ENCODE peak calls at places on chromosomes 3 and 15, in seven cellular contexts. N is AG09319, I is AG10803, V is endothelial cell, E is GM10248, P is fibroblast of mammary gland, L is heart left ventricle. Q is an unnamed sample.

GRCh38 chr3:179666030-179666429 is 13.2 kb downstream of the USP13 start:
- DNase-seq in N (no peak), I (no peak), V (no peak), E (no peak), P (no peak), L (no peak), Q (no peak)

GRCh38 chr3:62318365-62318751 is 55.0 kb downstream of the FEZF2 start:
- DNase-seq in N (no peak), I (no peak), V (peak), E (no peak), P (no peak), L (no peak), Q (peak)

GRCh38 chr3:61637088-61638051 is 76.0 kb downstream of the PTPRG start:
- DNase-seq in N (no peak), I (peak), V (no peak), E (peak), P (peak), L (peak), Q (no peak)

GRCh38 chr15:89672221-89673161 is 6.7 kb downstream of the PLIN1 start:
- DNase-seq in N (no peak), I (peak), V (no peak), E (no peak), P (peak), L (no peak), Q (no peak)

GRCh38 chr3:56826831-56827722 is 25.3 kb upstream of the ARHGEF3 start:
- DNase-seq in N (no peak), I (no peak), V (no peak), E (no peak), P (peak), L (no peak), Q (no peak)

GRCh38 chr3:113495035-113495434 is 19.9 kb downstream of the SPICE1 start:
- DNase-seq in N (no peak), I (peak), V (peak), E (peak), P (peak), L (no peak), Q (peak)

GRCh38 chr3:55434789-55435188 is 52.3 kb downstream of the WNT5A start:
- DNase-seq in N (no peak), I (no peak), V (peak), E (peak), P (peak), L (no peak), Q (no peak)

GRCh38 chr3:135311699-135312098 is 516.6 kb downstream of the EPHB1 start:
- DNase-seq in N (no peak), I (no peak), V (no peak), E (no peak), P (no peak), L (no peak), Q (no peak)

GRCh38 chr3:57753016-57753415 is 3.1 kb upstream of the SLMAP start:
- DNase-seq in N (no peak), I (no peak), V (no peak), E (no peak), P (no peak), L (no peak), Q (no peak)

GRCh38 chr15:47477253-47477652 is 240.1 kb upstream of the SEMA6D start:
- DNase-seq in N (no peak), I (no peak), V (no peak), E (no peak), P (no peak), L (no peak), Q (no peak)

GRCh38 chr3:10259036-10259435 is 10.8 kb downstream of the TATDN2 start:
- DNase-seq in N (no peak), I (no peak), V (no peak), E (no peak), P (no peak), L (no peak), Q (no peak)

GRCh38 chr3:127040216-127040615 is 57.3 kb downstream of the PLXNA1 start:
- DNase-seq in N (no peak), I (no peak), V (no peak), E (no peak), P (no peak), L (no peak), Q (no peak)

GRCh38 chr3:29427266-29428103 is 146.6 kb downstream of the RBMS3 start:
- DNase-seq in N (peak), I (peak), V (no peak), E (no peak), P (peak), L (peak), Q (no peak)

GRCh38 chr3:172688588-172688987 is 22.3 kb downstream of the NCEH1 start:
- DNase-seq in N (no peak), I (no peak), V (no peak), E (no peak), P (no peak), L (peak), Q (no peak)

GRCh38 chr3:120559228-120560061 is 36.7 kb upstream of the NDUFB4 start:
- DNase-seq in N (no peak), I (peak), V (peak), E (no peak), P (peak), L (peak), Q (peak)

GRCh38 chr3:35262376-35262775 is 376.9 kb upstream of the ARPP21 start:
- DNase-seq in N (no peak), I (no peak), V (no peak), E (no peak), P (no peak), L (no peak), Q (no peak)

GRCh38 chr3:106212658-106213222 is 343.9 kb upstream of the CBLB start:
- DNase-seq in N (no peak), I (no peak), V (no peak), E (no peak), P (no peak), L (no peak), Q (no peak)

GRCh38 chr15:101159096-101159935 is 92.5 kb downstream of the CHSY1 start:
- DNase-seq in N (no peak), I (no peak), V (no peak), E (no peak), P (no peak), L (no peak), Q (no peak)

GRCh38 chr15:32029862-32030781 is at the start of gene CHRNA7:
- DNase-seq in N (no peak), I (peak), V (peak), E (peak), P (peak), L (peak), Q (peak)

GRCh38 chr15:61527836-61528589 is 298.9 kb upstream of the RORA start:
- DNase-seq in N (no peak), I (no peak), V (no peak), E (no peak), P (no peak), L (no peak), Q (no peak)

GRCh38 chr3:168659015-168659414 is 563.3 kb upstream of the GOLIM4 start:
- DNase-seq in N (no peak), I (no peak), V (no peak), E (no peak), P (no peak), L (no peak), Q (no peak)

GRCh38 chr15:46892621-46893160 is 824.6 kb upstream of the SEMA6D start:
- DNase-seq in N (no peak), I (no peak), V (no peak), E (no peak), P (no peak), L (no peak), Q (no peak)

GRCh38 chr15:89385596-89386242 is 51.1 kb upstream of the POLG start:
- DNase-seq in N (no peak), I (no peak), V (no peak), E (no peak), P (peak), L (no peak), Q (no peak)

GRCh38 chr3:195616681-195617080 is 32.9 kb upstream of the APOD start:
- DNase-seq in N (no peak), I (no peak), V (no peak), E (peak), P (no peak), L (no peak), Q (no peak)

GRCh38 chr15:36877796-36878744 is 222.3 kb downstream of the MEIS2 start:
- DNase-seq in N (no peak), I (no peak), V (no peak), E (no peak), P (no peak), L (peak), Q (no peak)

GRCh38 chr3:179179256-179179655 is 31.1 kb downstream of the PIK3CA start:
- DNase-seq in N (no peak), I (no peak), V (no peak), E (no peak), P (no peak), L (no peak), Q (no peak)

GRCh38 chr3:149382091-149382467 is 4.6 kb upstream of the TM4SF1 start:
- DNase-seq in N (no peak), I (peak), V (no peak), E (no peak), P (peak), L (no peak), Q (no peak)

GRCh38 chr3:171306631-171307030 is 153.6 kb downstream of the TNIK start:
- DNase-seq in N (peak), I (peak), V (no peak), E (no peak), P (peak), L (peak), Q (no peak)

GRCh38 chr3:100833483-100833882 is 124.2 kb downstream of the TFG start:
- DNase-seq in N (no peak), I (no peak), V (no peak), E (no peak), P (no peak), L (no peak), Q (no peak)

GRCh38 chr15:73346735-73347312 is 21.9 kb downstream of the HCN4 start:
- DNase-seq in N (no peak), I (no peak), V (peak), E (peak), P (peak), L (peak), Q (peak)

GRCh38 chr3:42665050-42665878 is 11.8 kb downstream of the ZBTB47 start:
- DNase-seq in N (no peak), I (no peak), V (no peak), E (peak), P (no peak), L (no peak), Q (no peak)

GRCh38 chr3:113439576-113439975 is 1.7 kb downstream of the CFAP44 start:
- DNase-seq in N (no peak), I (no peak), V (no peak), E (no peak), P (peak), L (no peak), Q (no peak)

GRCh38 chr15:73058437-73058836 is 6.2 kb downstream of the NEO1 start:
- DNase-seq in N (no peak), I (no peak), V (no peak), E (no peak), P (no peak), L (no peak), Q (no peak)

GRCh38 chr15:65460948-65461347 is 38.2 kb upstream of the IGDCC4 start:
- DNase-seq in N (no peak), I (peak), V (no peak), E (no peak), P (peak), L (no peak), Q (no peak)

GRCh38 chr3:194087995-194088841 is 47.7 kb upstream of the HES1 start:
- DNase-seq in N (no peak), I (peak), V (no peak), E (no peak), P (peak), L (no peak), Q (no peak)

GRCh38 chr15:56248276-56248675 is 4.6 kb upstream of the RFX7 start:
- DNase-seq in N (no peak), I (no peak), V (no peak), E (no peak), P (no peak), L (no peak), Q (no peak)

GRCh38 chr15:56250626-56251025 is 6.9 kb upstream of the RFX7 start:
- DNase-seq in N (no peak), I (no peak), V (no peak), E (no peak), P (no peak), L (no peak), Q (no peak)

GRCh38 chr15:56247266-56247665 is 3.6 kb upstream of the RFX7 start:
- DNase-seq in N (no peak), I (no peak), V (no peak), E (no peak), P (no peak), L (no peak), Q (no peak)

GRCh38 chr15:56251315-56252091 is 7.8 kb upstream of the RFX7 start:
- DNase-seq in N (no peak), I (no peak), V (no peak), E (no peak), P (no peak), L (no peak), Q (no peak)

GRCh38 chr15:56249080-56249479 is 5.4 kb upstream of the RFX7 start:
- DNase-seq in N (no peak), I (peak), V (peak), E (no peak), P (peak), L (no peak), Q (peak)
- TF ChIP-seq CTCF in N (peak), I (peak), V (no peak), E (peak), P (peak), L (peak), Q (peak)

DNA sequence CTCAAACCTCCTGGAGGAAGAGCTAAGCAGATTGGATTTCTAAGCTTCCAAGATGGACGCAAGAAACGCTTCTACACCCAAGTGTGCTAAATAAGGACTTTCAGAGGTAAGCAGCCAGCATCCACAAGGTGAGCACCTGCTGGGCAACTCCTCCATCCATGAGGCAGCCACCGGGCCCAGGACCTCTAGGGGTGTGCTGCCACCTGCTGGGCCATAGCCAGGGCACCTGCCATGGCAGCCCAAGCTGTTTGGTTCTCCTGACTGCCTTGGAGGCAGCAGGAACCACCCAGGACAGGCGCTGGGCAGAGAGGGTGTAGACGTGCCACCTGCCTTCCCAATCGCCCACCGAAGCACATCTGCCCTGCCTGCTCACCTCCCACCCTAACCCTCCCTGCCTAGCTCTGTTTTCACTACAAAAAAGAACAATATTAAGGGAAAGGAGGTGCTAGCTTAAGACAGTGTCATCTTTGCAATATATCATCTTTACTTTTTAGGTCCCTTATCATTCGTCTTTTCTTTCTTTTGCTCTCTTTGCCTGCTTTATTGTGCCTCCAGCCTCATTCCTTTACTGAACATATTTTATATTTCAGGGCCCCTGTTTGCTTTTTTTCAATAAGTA is 12.9 kb downstream of the C15orf62 start:
- DNase-seq in N (no peak), I (no peak), V (peak), E (peak), P (no peak), L (peak), Q (peak)
- TF ChIP-seq CTCF in N (peak), I (peak), V (peak), E (peak), P (peak), L (peak), Q (peak)

DNA sequence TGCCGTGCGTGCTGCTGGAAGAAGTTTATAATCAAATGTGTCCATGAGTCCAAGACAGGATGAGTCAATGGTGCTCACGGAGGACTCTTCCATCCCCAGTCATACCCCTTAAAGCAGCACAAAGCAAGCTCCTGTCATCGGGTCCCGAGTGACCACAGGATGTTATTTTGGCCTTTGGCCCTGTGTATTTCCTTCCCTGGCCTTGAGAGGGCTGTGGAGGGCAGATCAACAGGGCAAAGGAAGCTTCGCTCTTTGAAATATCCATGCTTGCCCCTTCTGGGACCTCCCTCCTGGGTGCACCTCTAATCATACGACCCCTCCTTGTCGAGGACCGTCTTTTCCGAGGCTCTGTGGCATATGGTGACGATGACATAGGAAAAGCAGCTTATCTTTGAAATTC is 93.4 kb downstream of the SLCO3A1 start:
- DNase-seq in N (no peak), I (no peak), V (peak), E (no peak), P (no peak), L (no peak), Q (peak)
- TF ChIP-seq CTCF in N (no peak), I (no peak), V (no peak), E (no peak), P (no peak), L (peak), Q (peak)

GRCh38 chr15:49622561-49622960 is 1.7 kb downstream of the DTWD1 start:
- DNase-seq in N (no peak), I (peak), V (no peak), E (no peak), P (peak), L (no peak), Q (no peak)
- TF ChIP-seq CTCF in N (peak), I (peak), V (no peak), E (no peak), P (peak), L (no peak), Q (no peak)

Q was measured in Calu3.